ENCODE peak calls at places on chromosome 13, in eight cellular contexts. One of them, this sample, is unnamed.

GRCh38 chr13:43339145-43339820 is 315.9 kb downstream of the DNAJC15 start:
- DNase-seq in Caco-2: no peak
- DNase-seq in mucosa of descending colon: no peak
- DNase-seq in PC-9: no peak
- DNase-seq in fibroblast of lung: no peak
- DNase-seq in colonic mucosa: no peak
- DNase-seq in transverse colon: no peak
- DNase-seq in H9: no peak
- DNase-seq in this sample: no peak

GRCh38 chr13:48594080-48594815 is 59.5 kb upstream of the CYSLTR2 start:
- DNase-seq in Caco-2: no peak
- DNase-seq in mucosa of descending colon: no peak
- DNase-seq in PC-9: no peak
- DNase-seq in fibroblast of lung: no peak
- DNase-seq in colonic mucosa: no peak
- DNase-seq in transverse colon: no peak
- DNase-seq in H9: no peak
- DNase-seq in this sample: no peak

GRCh38 chr13:26247011-26247410 is 6.9 kb upstream of the CDK8 start:
- DNase-seq in Caco-2: no peak
- DNase-seq in mucosa of descending colon: no peak
- DNase-seq in PC-9: no peak
- DNase-seq in fibroblast of lung: no peak
- DNase-seq in colonic mucosa: no peak
- DNase-seq in transverse colon: no peak
- DNase-seq in H9: no peak
- DNase-seq in this sample: no peak

GRCh38 chr13:45615501-45616101 is at the start of gene ERICH6B:
- DNase-seq in Caco-2: peak; percentile 53
- DNase-seq in mucosa of descending colon: no peak
- DNase-seq in PC-9: no peak
- DNase-seq in fibroblast of lung: peak; percentile 21
- DNase-seq in colonic mucosa: no peak
- DNase-seq in transverse colon: no peak
- DNase-seq in H9: peak; percentile 86
- DNase-seq in this sample: no peak

GRCh38 chr13:109785892-109786450 is 412 bp downstream of the IRS2 start:
- DNase-seq in Caco-2: no peak
- DNase-seq in mucosa of descending colon: peak; percentile 21
- DNase-seq in PC-9: peak; percentile 19
- DNase-seq in fibroblast of lung: no peak
- DNase-seq in colonic mucosa: no peak
- DNase-seq in transverse colon: no peak
- DNase-seq in H9: no peak
- DNase-seq in this sample: no peak

GRCh38 chr13:74132768-74133656 is 1.2 kb downstream of the KLF12 start:
- DNase-seq in Caco-2: no peak
- DNase-seq in mucosa of descending colon: peak; percentile 36
- DNase-seq in PC-9: no peak
- DNase-seq in fibroblast of lung: peak; percentile 71
- DNase-seq in colonic mucosa: peak; percentile 44
- DNase-seq in transverse colon: peak; percentile 26
- DNase-seq in H9: peak; percentile 34
- DNase-seq in this sample: peak; percentile 36

GRCh38 chr13:35552172-35552844 is 75.8 kb upstream of the MAB21L1 start:
- DNase-seq in Caco-2: no peak
- DNase-seq in mucosa of descending colon: no peak
- DNase-seq in PC-9: no peak
- DNase-seq in fibroblast of lung: peak; percentile 18
- DNase-seq in colonic mucosa: no peak
- DNase-seq in transverse colon: no peak
- DNase-seq in H9: no peak
- DNase-seq in this sample: no peak

GRCh38 chr13:69547780-69548179 is 559.8 kb upstream of the ATXN8OS start:
- DNase-seq in Caco-2: no peak
- DNase-seq in mucosa of descending colon: no peak
- DNase-seq in PC-9: no peak
- DNase-seq in fibroblast of lung: no peak
- DNase-seq in colonic mucosa: no peak
- DNase-seq in transverse colon: no peak
- DNase-seq in H9: no peak
- DNase-seq in this sample: no peak

GRCh38 chr13:100890645-100891044 is 216.1 kb upstream of the TMTC4 start:
- DNase-seq in Caco-2: no peak
- DNase-seq in mucosa of descending colon: no peak
- DNase-seq in PC-9: no peak
- DNase-seq in fibroblast of lung: no peak
- DNase-seq in colonic mucosa: no peak
- DNase-seq in transverse colon: no peak
- DNase-seq in H9: no peak
- DNase-seq in this sample: no peak

GRCh38 chr13:90105276-90105675 is 1242.2 kb upstream of the MIR17HG start:
- DNase-seq in Caco-2: no peak
- DNase-seq in mucosa of descending colon: no peak
- DNase-seq in PC-9: peak; percentile 64
- DNase-seq in fibroblast of lung: peak; percentile 12
- DNase-seq in colonic mucosa: no peak
- DNase-seq in transverse colon: no peak
- DNase-seq in H9: no peak
- DNase-seq in this sample: no peak

GRCh38 chr13:26664942-26665341 is 95.6 kb downstream of the GPR12 start:
- DNase-seq in Caco-2: no peak
- DNase-seq in mucosa of descending colon: no peak
- DNase-seq in PC-9: no peak
- DNase-seq in fibroblast of lung: no peak
- DNase-seq in colonic mucosa: no peak
- DNase-seq in transverse colon: no peak
- DNase-seq in H9: no peak
- DNase-seq in this sample: no peak

GRCh38 chr13:38970380-38971051 is 20.1 kb downstream of the STOML3 start:
- DNase-seq in Caco-2: no peak
- DNase-seq in mucosa of descending colon: no peak
- DNase-seq in PC-9: no peak
- DNase-seq in fibroblast of lung: no peak
- DNase-seq in colonic mucosa: no peak
- DNase-seq in transverse colon: no peak
- DNase-seq in H9: no peak
- DNase-seq in this sample: no peak

GRCh38 chr13:27329210-27329609 is 58.6 kb downstream of the RASL11A start:
- DNase-seq in Caco-2: no peak
- DNase-seq in mucosa of descending colon: no peak
- DNase-seq in PC-9: no peak
- DNase-seq in fibroblast of lung: no peak
- DNase-seq in colonic mucosa: no peak
- DNase-seq in transverse colon: no peak
- DNase-seq in H9: no peak
- DNase-seq in this sample: no peak

GRCh38 chr13:41568990-41569387 is 111.6 kb downstream of the RGCC start:
- DNase-seq in Caco-2: no peak
- DNase-seq in mucosa of descending colon: no peak
- DNase-seq in PC-9: no peak
- DNase-seq in fibroblast of lung: peak; percentile 71
- DNase-seq in colonic mucosa: no peak
- DNase-seq in transverse colon: no peak
- DNase-seq in H9: no peak
- DNase-seq in this sample: no peak
- TF ChIP-seq CTCF in Caco-2: no peak
- TF ChIP-seq CTCF in mucosa of descending colon: no peak
- TF ChIP-seq CTCF in PC-9: no peak
- TF ChIP-seq CTCF in fibroblast of lung: no peak
- TF ChIP-seq CTCF in colonic mucosa: no peak
- TF ChIP-seq CTCF in transverse colon: no peak
- TF ChIP-seq CTCF in H9: no peak
- TF ChIP-seq CTCF in this sample: no peak

GRCh38 chr13:19152403-19152802 is 29.2 kb downstream of the TUBA3C start:
- DNase-seq in Caco-2: no peak
- DNase-seq in mucosa of descending colon: no peak
- DNase-seq in PC-9: no peak
- DNase-seq in fibroblast of lung: no peak
- DNase-seq in colonic mucosa: no peak
- DNase-seq in transverse colon: no peak
- DNase-seq in H9: no peak
- DNase-seq in this sample: no peak

GRCh38 chr13:19150226-19150625 is 31.4 kb downstream of the TUBA3C start:
- DNase-seq in Caco-2: no peak
- DNase-seq in mucosa of descending colon: no peak
- DNase-seq in PC-9: no peak
- DNase-seq in fibroblast of lung: no peak
- DNase-seq in colonic mucosa: no peak
- DNase-seq in transverse colon: no peak
- DNase-seq in H9: no peak
- DNase-seq in this sample: no peak

GRCh38 chr13:19150712-19151228 is 30.9 kb downstream of the TUBA3C start:
- DNase-seq in Caco-2: no peak
- DNase-seq in mucosa of descending colon: no peak
- DNase-seq in PC-9: no peak
- DNase-seq in fibroblast of lung: no peak
- DNase-seq in colonic mucosa: no peak
- DNase-seq in transverse colon: no peak
- DNase-seq in H9: no peak
- DNase-seq in this sample: no peak

GRCh38 chr13:19151581-19152263 is 29.9 kb downstream of the TUBA3C start:
- DNase-seq in Caco-2: no peak
- DNase-seq in mucosa of descending colon: no peak
- DNase-seq in PC-9: no peak
- DNase-seq in fibroblast of lung: no peak
- DNase-seq in colonic mucosa: no peak
- DNase-seq in transverse colon: no peak
- DNase-seq in H9: no peak
- DNase-seq in this sample: no peak

GRCh38 chr13:19148561-19148960 is 33.1 kb downstream of the TUBA3C start:
- DNase-seq in Caco-2: no peak
- DNase-seq in mucosa of descending colon: no peak
- DNase-seq in PC-9: no peak
- DNase-seq in fibroblast of lung: no peak
- DNase-seq in colonic mucosa: no peak
- DNase-seq in transverse colon: no peak
- DNase-seq in H9: no peak
- DNase-seq in this sample: no peak
- H3K9me3 ChIP-seq in Caco-2: peaks cover 4% of the 10 kb centered on the region
- H3K9me3 ChIP-seq in mucosa of descending colon: peaks cover 65% of the 10 kb centered on the region
- H3K9me3 ChIP-seq in PC-9: no peaks in the 10 kb centered on the region
- H3K9me3 ChIP-seq in fibroblast of lung: no peaks in the 10 kb centered on the region
- H3K9me3 ChIP-seq in colonic mucosa: no peaks in the 10 kb centered on the region
- H3K9me3 ChIP-seq in transverse colon: peaks cover 9% of the 10 kb centered on the region
- H3K9me3 ChIP-seq in H9: peaks cover 86% of the 10 kb centered on the region
- H3K9me3 ChIP-seq in this sample: no peaks in the 10 kb centered on the region

GRCh38 chr13:106525865-106526264 is 9.6 kb downstream of the EFNB2 start:
- DNase-seq in Caco-2: no peak
- DNase-seq in mucosa of descending colon: no peak
- DNase-seq in PC-9: no peak
- DNase-seq in fibroblast of lung: no peak
- DNase-seq in colonic mucosa: peak; percentile 41
- DNase-seq in transverse colon: no peak
- DNase-seq in H9: peak; percentile 49
- DNase-seq in this sample: no peak
- H3K4me1 ChIP-seq in Caco-2: peaks cover 70% of the 10 kb centered on the region
- H3K4me1 ChIP-seq in mucosa of descending colon: peaks cover 58% of the 10 kb centered on the region
- H3K4me1 ChIP-seq in PC-9: peaks cover 83% of the 10 kb centered on the region
- H3K4me1 ChIP-seq in fibroblast of lung: no peaks in the 10 kb centered on the region
- H3K4me1 ChIP-seq in colonic mucosa: peaks cover 4% of the 10 kb centered on the region
- H3K4me1 ChIP-seq in transverse colon: peaks cover 3% of the 10 kb centered on the region
- H3K4me1 ChIP-seq in H9: peaks cover 38% of the 10 kb centered on the region
- H3K4me1 ChIP-seq in this sample: peaks cover 39% of the 10 kb centered on the region

GRCh38 chr13:21556051-21556450 is 47.9 kb downstream of the MICU2 start:
- DNase-seq in Caco-2: no peak
- DNase-seq in mucosa of descending colon: no peak
- DNase-seq in PC-9: no peak
- DNase-seq in fibroblast of lung: no peak
- DNase-seq in colonic mucosa: no peak
- DNase-seq in transverse colon: no peak
- DNase-seq in H9: no peak
- DNase-seq in this sample: no peak

GRCh38 chr13:21557995-21558394 is 46.0 kb downstream of the MICU2 start:
- DNase-seq in Caco-2: no peak
- DNase-seq in mucosa of descending colon: peak; percentile 7
- DNase-seq in PC-9: no peak
- DNase-seq in fibroblast of lung: no peak
- DNase-seq in colonic mucosa: no peak
- DNase-seq in transverse colon: no peak
- DNase-seq in H9: peak; percentile 40
- DNase-seq in this sample: no peak
- TF ChIP-seq CTCF in Caco-2: peak; percentile 50
- TF ChIP-seq CTCF in mucosa of descending colon: no peak
- TF ChIP-seq CTCF in PC-9: peak; percentile 58
- TF ChIP-seq CTCF in fibroblast of lung: peak; percentile 18
- TF ChIP-seq CTCF in colonic mucosa: no peak
- TF ChIP-seq CTCF in transverse colon: no peak
- TF ChIP-seq CTCF in H9: peak; percentile 68
- TF ChIP-seq CTCF in this sample: peak; percentile 9

GRCh38 chr13:50537029-50537428 is 306.5 kb downstream of the DLEU7 start:
- DNase-seq in Caco-2: no peak
- DNase-seq in mucosa of descending colon: no peak
- DNase-seq in PC-9: no peak
- DNase-seq in fibroblast of lung: no peak
- DNase-seq in colonic mucosa: no peak
- DNase-seq in transverse colon: no peak
- DNase-seq in H9: no peak
- DNase-seq in this sample: no peak
- H3K9me3 ChIP-seq in Caco-2: peaks cover 35% of the 10 kb centered on the region
- H3K9me3 ChIP-seq in mucosa of descending colon: peaks cover 17% of the 10 kb centered on the region
- H3K9me3 ChIP-seq in PC-9: peaks cover 15% of the 10 kb centered on the region
- H3K9me3 ChIP-seq in fibroblast of lung: no peaks in the 10 kb centered on the region
- H3K9me3 ChIP-seq in colonic mucosa: no peaks in the 10 kb centered on the region
- H3K9me3 ChIP-seq in transverse colon: peaks cover 16% of the 10 kb centered on the region
- H3K9me3 ChIP-seq in H9: no peaks in the 10 kb centered on the region
- H3K9me3 ChIP-seq in this sample: no peaks in the 10 kb centered on the region

GRCh38 chr13:108682714-108683113 is 53.3 kb downstream of the MYO16 start:
- DNase-seq in Caco-2: no peak
- DNase-seq in mucosa of descending colon: no peak
- DNase-seq in PC-9: no peak
- DNase-seq in fibroblast of lung: no peak
- DNase-seq in colonic mucosa: no peak
- DNase-seq in transverse colon: no peak
- DNase-seq in H9: no peak
- DNase-seq in this sample: no peak
- H3K4me1 ChIP-seq in Caco-2: peaks cover 7% of the 10 kb centered on the region
- H3K4me1 ChIP-seq in mucosa of descending colon: no peaks in the 10 kb centered on the region
- H3K4me1 ChIP-seq in PC-9: no peaks in the 10 kb centered on the region
- H3K4me1 ChIP-seq in fibroblast of lung: no peaks in the 10 kb centered on the region
- H3K4me1 ChIP-seq in colonic mucosa: no peaks in the 10 kb centered on the region
- H3K4me1 ChIP-seq in transverse colon: no peaks in the 10 kb centered on the region
- H3K4me1 ChIP-seq in H9: no peaks in the 10 kb centered on the region
- H3K4me1 ChIP-seq in this sample: no peaks in the 10 kb centered on the region

GRCh38 chr13:29081036-29081435 is 260.9 kb downstream of the MTUS2 start:
- DNase-seq in Caco-2: no peak
- DNase-seq in mucosa of descending colon: no peak
- DNase-seq in PC-9: no peak
- DNase-seq in fibroblast of lung: no peak
- DNase-seq in colonic mucosa: no peak
- DNase-seq in transverse colon: no peak
- DNase-seq in H9: no peak
- DNase-seq in this sample: no peak
- TF ChIP-seq CTCF in Caco-2: no peak
- TF ChIP-seq CTCF in mucosa of descending colon: no peak
- TF ChIP-seq CTCF in PC-9: no peak
- TF ChIP-seq CTCF in fibroblast of lung: no peak
- TF ChIP-seq CTCF in colonic mucosa: no peak
- TF ChIP-seq CTCF in transverse colon: no peak
- TF ChIP-seq CTCF in H9: no peak
- TF ChIP-seq CTCF in this sample: no peak